ENCODE peak calls at places on chromosomes 1 and 21, in seven cellular contexts. C, L, E, T, D, V and S are unnamed samples. For H3K9me3, the result is how much of the 10 kb centered on the place peaks cover.

GRCh38 chr1:22702671-22703070 is 8.0 kb upstream of the EPHB2 start:
- DNase-seq in C (peak), L (no peak), E (no peak), T (no peak), D (no peak), V (no peak), S (no peak)

GRCh38 chr1:206566976-206567375 is 45.3 kb downstream of the EIF2D start:
- DNase-seq in C (no peak), L (no peak), E (no peak), T (no peak), D (no peak), V (no peak), S (no peak)

GRCh38 chr1:20371411-20371810 is 80.7 kb downstream of the VWA5B1 start:
- DNase-seq in C (peak), L (no peak), E (peak), T (no peak), D (no peak), V (no peak), S (no peak)

GRCh38 chr1:94772230-94772641 is 47.9 kb upstream of the SLC44A3 start:
- DNase-seq in C (peak), L (peak), E (no peak), T (peak), D (no peak), V (no peak), S (peak)

GRCh38 chr1:147579532-147580199 is 38.4 kb downstream of the BCL9 start:
- DNase-seq in C (peak), L (peak), E (no peak), T (peak), D (no peak), V (no peak), S (peak)

GRCh38 chr21:29187939-29188338 is 57.5 kb downstream of the MAP3K7CL start:
- DNase-seq in C (peak), L (no peak), E (no peak), T (peak), D (peak), V (no peak), S (no peak)

GRCh38 chr1:86782482-86782881 is 78.1 kb downstream of the SH3GLB1 start:
- DNase-seq in C (no peak), L (no peak), E (no peak), T (no peak), D (no peak), V (no peak), S (no peak)

GRCh38 chr21:46161180-46161799 is 5.9 kb upstream of the FTCD start:
- DNase-seq in C (no peak), L (no peak), E (no peak), T (peak), D (no peak), V (peak), S (no peak)

GRCh38 chr1:8293141-8293540 is 24.8 kb upstream of the SLC45A1 start:
- DNase-seq in C (no peak), L (peak), E (no peak), T (no peak), D (no peak), V (no peak), S (peak)

GRCh38 chr1:222454782-222455181 is 93.1 kb downstream of the HHIPL2 start:
- DNase-seq in C (peak), L (no peak), E (no peak), T (no peak), D (no peak), V (peak), S (no peak)

GRCh38 chr1:27603320-27603961 is 503 bp downstream of the AHDC1 start:
- DNase-seq in C (no peak), L (peak), E (peak), T (no peak), D (no peak), V (no peak), S (peak)

DNA sequence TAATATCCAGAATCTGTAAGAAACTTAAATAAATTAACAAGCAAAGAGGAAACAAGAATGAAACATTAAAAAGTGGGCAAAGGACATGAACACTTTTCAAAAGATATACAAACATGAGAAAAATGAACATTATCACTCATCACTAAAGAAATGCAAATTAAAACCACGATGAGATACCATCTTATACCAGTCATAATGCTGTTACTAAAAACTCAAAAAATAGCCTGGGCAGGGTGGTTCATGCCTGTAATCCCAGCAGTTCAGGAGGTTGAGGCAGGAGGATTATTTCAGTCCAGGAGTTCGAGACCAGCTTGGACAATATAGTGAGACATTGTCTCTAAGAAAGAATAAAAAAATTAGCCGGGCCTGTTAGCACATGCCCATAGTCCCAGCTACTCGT is 6.1 kb downstream of the ZNF124 start:
- DNase-seq in C (no peak), L (no peak), E (no peak), T (no peak), D (no peak), V (no peak), S (no peak)
- H3K9me3 ChIP-seq in C (under half), L (half or more), E (under half), T (under half), D (under half), V (under half), S (half or more)

GRCh38 chr1:152880316-152880715 is 2.2 kb downstream of the SMCP start:
- DNase-seq in C (no peak), L (no peak), E (no peak), T (no peak), D (no peak), V (no peak), S (no peak)
- H3K9me3 ChIP-seq in C (under half), L (under half), E (under half), T (under half), D (under half), V (under half), S (under half)

GRCh38 chr1:2864203-2864905 is 62.9 kb upstream of the TTC34 start:
- DNase-seq in C (no peak), L (no peak), E (no peak), T (no peak), D (no peak), V (no peak), S (no peak)
- H3K9me3 ChIP-seq in C (half or more), L (under half), E (under half), T (under half), D (under half), V (under half), S (under half)

DNA sequence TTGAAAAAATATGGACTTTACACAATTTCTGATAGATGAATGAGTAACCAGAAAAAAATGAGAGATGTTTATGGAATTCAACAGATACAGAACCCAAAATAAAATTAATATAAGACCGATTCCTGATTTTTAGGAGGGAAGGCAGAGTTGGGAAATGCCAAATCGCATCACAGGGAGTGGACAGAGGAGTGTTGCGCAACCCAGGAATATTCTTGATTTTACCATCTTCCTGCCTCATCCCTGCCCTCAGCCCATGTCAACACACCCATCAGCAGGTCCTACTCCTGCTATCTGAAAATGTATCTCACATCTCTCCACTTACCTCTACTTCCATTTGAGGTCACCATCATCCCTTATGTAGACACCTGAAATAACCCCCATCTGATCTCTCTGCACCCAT is 221.0 kb downstream of the DSCAM start:
- DNase-seq in C (no peak), L (no peak), E (no peak), T (no peak), D (no peak), V (no peak), S (no peak)
- H3K9me3 ChIP-seq in C (under half), L (under half), E (under half), T (under half), D (under half), V (under half), S (under half)

GRCh38 chr1:143553627-143554026 is 418.2 kb downstream of the FAM72C start:
- DNase-seq in C (no peak), L (no peak), E (no peak), T (no peak), D (no peak), V (no peak), S (no peak)
- H3K9me3 ChIP-seq in C (under half), L (under half), E (under half), T (under half), D (under half), V (under half), S (under half)

GRCh38 chr1:68232354-68233148 is at the start of gene WLS:
- DNase-seq in C (peak), L (peak), E (peak), T (peak), D (peak), V (peak), S (peak)
- H3K9me3 ChIP-seq in C (under half), L (under half), E (under half), T (under half), D (under half), V (under half), S (under half)

DNA sequence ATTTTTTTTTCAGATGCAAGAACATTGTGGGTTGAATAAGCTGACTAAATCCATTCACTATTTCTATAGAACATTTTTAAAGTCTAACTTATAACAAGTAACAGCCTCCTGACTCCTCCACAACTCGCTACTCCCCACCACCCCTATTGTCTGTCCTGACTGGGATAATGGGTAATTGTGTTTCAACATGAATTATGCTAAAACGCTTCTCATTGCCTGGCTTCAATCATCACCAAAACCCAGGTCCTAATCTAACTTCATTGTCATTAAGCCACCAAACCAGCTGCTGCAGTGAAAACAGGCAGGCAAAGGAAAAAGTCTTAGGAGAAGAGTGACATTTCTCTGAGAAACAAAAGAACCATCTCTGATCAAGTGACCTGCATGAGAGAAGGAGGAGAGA is 30.0 kb downstream of the TNR start:
- DNase-seq in C (no peak), L (no peak), E (no peak), T (no peak), D (no peak), V (no peak), S (no peak)
- H3K9me3 ChIP-seq in C (under half), L (under half), E (under half), T (under half), D (under half), V (under half), S (under half)

GRCh38 chr1:167322483-167322882 is 101.8 kb downstream of the POU2F1 start:
- DNase-seq in C (no peak), L (no peak), E (no peak), T (no peak), D (no peak), V (no peak), S (no peak)
- H3K9me3 ChIP-seq in C (under half), L (under half), E (under half), T (under half), D (under half), V (under half), S (half or more)

GRCh38 chr1:248752119-248752931 is 3.2 kb downstream of the LYPD8 start:
- DNase-seq in C (no peak), L (peak), E (peak), T (no peak), D (no peak), V (peak), S (no peak)
- H3K9me3 ChIP-seq in C (under half), L (under half), E (under half), T (under half), D (under half), V (under half), S (under half)

GRCh38 chr1:1313500-1314236 is 5.3 kb downstream of the PUSL1 start:
- DNase-seq in C (no peak), L (no peak), E (no peak), T (no peak), D (no peak), V (no peak), S (no peak)
- H3K9me3 ChIP-seq in C (under half), L (under half), E (under half), T (under half), D (under half), V (under half), S (under half)